ENCODE peak calls at places on chromosomes 5 and 9, in four cellular contexts. I is upper lobe of right lung, L is Calu3, F is brain microvascular endothelial cell. K is an unnamed sample.

GRCh38 chr5:2223303-2223702 is 340.6 kb upstream of the IRX4 start:
- DNase-seq in L (no peak), I (peak), F (no peak), K (no peak)

GRCh38 chr5:82277613-82277986 is 554 bp downstream of the RPS23 start:
- DNase-seq in F (no peak), I (no peak), L (no peak), K (no peak)

GRCh38 chr5:30994170-30994569 is 199.3 kb upstream of the CDH6 start:
- DNase-seq in F (no peak), I (no peak), L (no peak), K (no peak)

GRCh38 chr5:135214897-135215616 is 181.0 kb upstream of the PITX1 start:
- DNase-seq in F (no peak), I (peak), L (no peak), K (no peak)

GRCh38 chr9:3191715-3192114 is 334.1 kb downstream of the RFX3 start:
- DNase-seq in L (no peak), I (no peak), F (no peak), K (no peak)

GRCh38 chr9:136219276-136219675 is 14.3 kb upstream of the LHX3 start:
- DNase-seq in L (no peak), F (no peak), I (no peak), K (no peak)

GRCh38 chr5:59542841-59543825 is 350.4 kb downstream of the PDE4D start:
- DNase-seq in F (peak), L (no peak), I (no peak), K (no peak)

GRCh38 chr9:136762915-136763648 is 1.2 kb downstream of the LCN15 start:
- DNase-seq in F (no peak), I (peak), L (no peak), K (peak)

GRCh38 chr9:113772121-113772885 is 103.8 kb upstream of the ZNF618 start:
- DNase-seq in F (peak), I (no peak), L (no peak), K (no peak)

GRCh38 chr9:123998970-123999621 is 12.5 kb upstream of the LHX2 start:
- DNase-seq in F (no peak), I (no peak), L (no peak), K (no peak)

GRCh38 chr9:105432247-105432857 is 15.5 kb upstream of the FSD1L start:
- DNase-seq in L (no peak), F (no peak), I (no peak), K (no peak)

GRCh38 chr5:43773032-43773830 is 170.3 kb downstream of the NNT start:
- DNase-seq in L (peak), F (peak), I (no peak), K (no peak)

GRCh38 chr5:106827061-106827460 is 843.7 kb downstream of the EFNA5 start:
- DNase-seq in F (peak), I (no peak), L (no peak), K (no peak)

DNA sequence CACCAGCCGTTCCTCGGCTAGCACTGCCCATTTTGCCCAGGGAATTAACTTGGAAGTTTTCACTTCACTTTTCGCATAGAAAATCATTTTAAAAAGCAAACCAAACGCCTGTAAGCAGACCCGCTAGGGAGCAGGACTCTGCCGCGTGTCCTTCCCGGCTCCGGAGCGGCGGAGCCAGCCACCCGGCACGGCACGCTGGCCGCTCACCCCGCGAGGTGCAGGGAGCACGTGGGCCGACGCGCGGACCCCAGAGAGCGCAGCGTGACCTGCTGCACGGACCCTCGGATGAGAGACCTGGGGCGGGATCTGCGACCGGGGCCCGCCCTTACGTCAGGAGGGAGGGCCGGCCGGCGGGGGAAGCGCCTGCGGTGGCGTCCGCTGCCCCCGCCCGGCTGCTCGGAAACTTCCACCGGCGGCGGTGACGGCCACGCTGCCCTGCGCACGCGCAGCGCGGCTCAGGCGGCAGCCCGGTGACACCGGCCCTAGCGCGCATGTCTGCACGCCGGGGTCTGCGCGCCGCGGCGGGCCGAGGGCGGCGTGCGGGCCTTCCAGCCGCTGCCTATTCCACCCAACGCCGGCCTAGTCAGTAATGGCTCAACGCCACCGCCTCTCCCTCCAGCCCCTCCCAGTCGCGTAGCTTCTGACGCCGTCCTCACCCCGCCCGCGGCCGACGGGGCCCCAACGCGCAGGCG is 504 bp upstream of the TENT4A start:
- DNase-seq in I (peak), L (peak), F (peak), K (peak)
- TF ChIP-seq CTCF in I (peak), L (no peak), F (no peak), K (no peak)

GRCh38 chr5:120012441-120012840 is 383.1 kb downstream of the FAM170A start:
- DNase-seq in I (no peak), L (no peak), F (no peak), K (no peak)

GRCh38 chr5:120014535-120014934 is 385.2 kb downstream of the FAM170A start:
- DNase-seq in I (no peak), L (no peak), F (peak), K (no peak)

DNA sequence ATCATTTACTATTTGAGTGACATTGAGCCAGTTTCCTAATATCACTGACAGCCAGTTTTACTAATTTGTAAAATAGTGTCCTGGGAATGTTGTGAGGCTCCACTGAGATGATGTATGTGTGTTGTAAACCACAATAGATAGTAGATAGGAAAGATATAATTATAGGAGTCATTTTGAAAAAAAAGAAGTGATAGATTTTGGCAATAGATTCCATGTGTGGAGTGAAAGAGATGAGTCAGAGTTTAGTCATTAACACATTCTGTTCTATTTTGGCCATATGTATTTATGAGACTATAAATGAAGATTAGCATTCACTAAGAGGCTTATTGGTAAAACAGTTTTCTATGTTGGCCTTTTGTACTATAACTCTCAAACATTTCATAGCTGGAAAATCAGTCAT is 388.2 kb downstream of the FAM170A start:
- DNase-seq in I (no peak), F (peak), L (no peak), K (no peak)
- TF ChIP-seq CTCF in I (no peak), F (no peak), L (no peak), K (no peak)

GRCh38 chr5:56361398-56361797 is 128.3 kb upstream of the ANKRD55 start:
- DNase-seq in I (no peak), L (no peak), F (no peak), K (no peak)

GRCh38 chr5:56359429-56359781 is 126.3 kb upstream of the ANKRD55 start:
- DNase-seq in F (no peak), L (no peak), I (no peak), K (no peak)

GRCh38 chr5:56358703-56359428 is 125.7 kb upstream of the ANKRD55 start:
- DNase-seq in I (no peak), F (peak), L (peak), K (no peak)

GRCh38 chr5:56359809-56360685 is 126.9 kb upstream of the ANKRD55 start:
- DNase-seq in L (no peak), F (no peak), I (no peak), K (no peak)

DNA sequence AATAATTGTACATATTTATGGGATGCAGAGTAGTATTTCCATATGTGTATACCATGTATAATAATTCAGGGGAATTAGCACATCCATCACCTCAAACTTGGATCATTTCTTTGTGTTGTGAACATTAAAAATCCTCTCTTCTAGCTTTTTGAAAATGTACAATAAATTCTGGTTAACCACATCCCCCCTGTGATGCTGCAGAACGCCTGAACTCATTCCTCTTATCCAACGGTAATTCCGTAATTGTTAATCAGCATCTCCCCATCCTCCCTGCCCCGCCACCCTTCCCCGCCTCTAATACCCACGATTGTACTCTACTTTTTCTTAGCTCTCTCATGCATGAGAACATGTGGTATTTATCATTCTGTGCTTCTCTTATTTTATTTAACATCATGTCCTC is 127.7 kb upstream of the ANKRD55 start:
- DNase-seq in I (no peak), F (no peak), L (no peak), K (no peak)
- TF ChIP-seq CTCF in I (no peak), F (no peak), L (no peak), K (no peak)

DNA sequence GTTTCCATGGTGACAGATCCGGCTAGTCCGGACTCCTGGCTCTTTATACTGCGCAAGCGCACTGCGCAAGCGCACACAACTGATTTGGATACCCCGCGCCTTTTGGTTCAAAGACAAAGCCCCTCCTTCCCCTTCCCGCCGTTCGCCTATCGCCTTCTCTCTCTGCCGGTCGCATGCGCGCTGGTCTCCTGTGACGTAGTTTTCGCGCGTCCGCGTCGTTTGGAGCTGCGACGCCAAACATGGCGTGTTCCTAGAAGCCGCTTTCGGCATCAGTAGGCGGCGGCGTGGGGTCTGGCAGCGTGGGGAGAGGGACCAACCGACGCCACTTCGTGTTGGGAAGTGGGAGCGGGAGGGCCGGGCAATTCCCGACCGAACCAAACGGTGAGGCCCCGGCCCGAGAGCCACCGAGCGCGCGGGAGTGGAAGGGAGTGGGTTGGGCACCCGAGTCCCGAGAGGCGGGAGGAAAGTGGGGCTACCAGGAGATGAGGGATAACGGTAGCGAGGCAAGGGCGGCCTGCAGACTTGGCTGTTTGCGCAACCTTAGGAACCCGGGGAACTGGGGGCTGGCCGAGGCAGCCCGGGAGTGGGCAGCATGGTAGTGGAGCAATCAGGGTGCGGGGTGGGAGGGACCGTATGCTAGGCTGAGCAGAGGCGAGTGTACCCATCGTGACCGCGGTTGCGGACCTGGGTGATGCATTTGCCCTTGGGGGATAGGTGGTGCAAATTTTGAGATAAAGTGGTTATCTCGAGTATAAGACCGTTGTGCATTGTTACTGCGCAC is at the start of gene IPO11:
- DNase-seq in L (peak), I (peak), F (peak), K (peak)
- TF ChIP-seq CTCF in L (no peak), I (no peak), F (no peak), K (no peak)

GRCh38 chr9:125255781-125256391 is 5.7 kb upstream of the GAPVD1 start:
- DNase-seq in L (peak), F (no peak), I (no peak), K (no peak)
- TF ChIP-seq CTCF in L (no peak), F (peak), I (peak), K (peak)

GRCh38 chr5:108144332-108144731 is 237.6 kb downstream of the FBXL17 start:
- DNase-seq in F (no peak), I (no peak), L (no peak), K (no peak)

GRCh38 chr5:108149369-108149768 is 232.5 kb downstream of the FBXL17 start:
- DNase-seq in I (no peak), L (no peak), F (no peak), K (no peak)

GRCh38 chr5:108143581-108143980 is 238.3 kb downstream of the FBXL17 start:
- DNase-seq in L (no peak), I (no peak), F (peak), K (no peak)

GRCh38 chr5:108148715-108149139 is 233.2 kb downstream of the FBXL17 start:
- DNase-seq in I (no peak), L (peak), F (peak), K (no peak)

DNA sequence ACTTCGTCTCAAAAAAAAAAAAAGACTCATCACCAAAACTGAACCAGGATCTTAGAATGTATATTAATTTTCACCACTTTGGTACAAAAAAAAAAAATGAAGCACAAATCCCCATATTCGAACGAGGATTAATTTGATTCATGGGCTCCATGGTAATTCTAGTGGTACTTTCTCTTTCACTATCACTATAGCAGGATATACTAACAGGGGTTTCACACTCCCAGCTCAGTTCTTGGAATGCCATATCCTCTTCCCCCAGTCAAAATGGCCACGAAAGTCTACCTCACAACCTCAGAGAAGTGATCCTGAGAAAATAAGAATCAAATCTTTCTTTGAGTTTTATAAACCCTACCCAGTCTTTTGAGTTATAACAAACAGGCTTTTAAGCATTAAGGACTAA is 235.7 kb downstream of the FBXL17 start:
- DNase-seq in I (no peak), F (no peak), L (no peak), K (no peak)
- TF ChIP-seq CTCF in I (no peak), F (no peak), L (no peak), K (no peak)

DNA sequence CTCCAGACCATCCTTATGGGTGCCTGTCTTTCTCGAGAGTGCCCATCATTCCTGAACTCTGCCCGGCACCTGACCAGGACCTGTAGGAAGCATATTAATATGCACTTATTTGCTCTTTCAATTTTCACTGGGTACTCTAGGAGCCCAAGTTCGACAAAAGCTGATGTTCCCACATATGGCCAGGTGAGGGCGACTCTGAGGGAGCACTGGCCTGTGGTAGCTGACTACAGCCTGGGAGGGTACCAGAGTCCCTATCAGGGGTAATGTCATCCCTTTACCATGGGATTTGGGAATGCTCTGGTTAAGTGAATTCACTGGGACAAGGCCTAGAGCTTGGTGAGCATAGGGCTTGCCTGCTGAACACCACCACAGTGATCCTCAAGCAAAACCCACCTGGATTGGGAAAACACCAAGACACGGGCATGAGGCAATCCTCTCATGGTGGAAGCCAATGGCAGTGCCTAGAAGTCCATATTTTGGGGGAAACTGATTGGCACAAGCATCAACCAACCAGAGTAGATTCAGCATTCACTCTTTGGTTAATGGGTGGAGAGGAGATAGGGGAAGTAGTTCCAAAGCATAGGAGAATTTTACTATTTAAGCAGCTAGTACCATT is 112.2 kb downstream of the MTX3 start:
- DNase-seq in F (no peak), I (no peak), L (peak), K (no peak)
- TF ChIP-seq CTCF in F (peak), I (peak), L (peak), K (peak)

DNA sequence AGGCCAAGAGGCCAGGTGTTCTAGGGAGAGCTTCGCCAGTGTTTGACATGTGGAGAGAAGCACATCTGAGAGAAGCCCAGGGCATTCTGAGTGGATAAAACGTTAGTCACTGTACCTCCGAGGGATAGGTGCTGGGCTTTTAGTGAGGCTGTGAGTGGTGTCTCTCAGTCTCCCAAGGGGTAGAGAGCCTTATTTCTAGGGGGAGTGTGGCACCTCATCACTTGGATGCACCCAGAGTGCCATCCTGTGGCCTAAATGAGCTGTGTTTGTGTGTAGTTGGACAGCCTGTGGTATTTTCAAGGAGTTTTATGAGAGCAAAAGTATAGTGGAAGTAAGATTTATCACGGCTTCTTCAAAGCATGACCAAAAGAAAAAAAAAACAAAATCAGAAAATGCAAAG is 1046.9 kb upstream of the WWC1 start:
- DNase-seq in L (peak), F (peak), I (no peak), K (no peak)
- TF ChIP-seq CTCF in L (no peak), F (peak), I (no peak), K (peak)